ENCODE peak calls at places on chromosome 9, in nine cellular contexts. K is IMR-90; J is tibial artery; R is NCI-H69; D is hepatocyte; H is occipital lobe; Y is glomerular endothelial cell; W is T-cell; F is activated naive CD8-positive, alpha-beta T cell treated with anti-CD3 and anti-CD28 coated beads, Interleukin-2, amount 50 U/mL, for 24 hours. X is an unnamed sample.

GRCh38 chr9:93675336-93676150 is 99.2 kb downstream of the PHF2 start:
- DNase-seq in K (no peak), J (peak), R (no peak), D (no peak), H (no peak), Y (no peak), W (no peak), F (no peak), X (no peak)

GRCh38 chr9:70924905-70925547 is 196.4 kb downstream of the TRPM3 start:
- DNase-seq in K (peak), J (peak), R (peak), D (peak), H (peak), Y (peak), W (no peak), F (no peak), X (peak)

GRCh38 chr9:108443278-108443633 is 412.5 kb downstream of the ACTL7B start:
- DNase-seq in K (peak), J (no peak), R (peak), D (no peak), H (no peak), Y (no peak), W (no peak), F (no peak), X (no peak)

GRCh38 chr9:77961541-77961940 is 70.1 kb downstream of the GNAQ start:
- DNase-seq in K (no peak), J (no peak), R (no peak), D (no peak), H (no peak), Y (no peak), W (no peak), F (no peak), X (peak)

GRCh38 chr9:89841456-89841855 is 236.6 kb downstream of the GADD45G start:
- DNase-seq in K (no peak), J (no peak), R (peak), D (no peak), H (no peak), Y (no peak), W (no peak), F (no peak), X (no peak)

GRCh38 chr9:18207735-18208134 is 266.2 kb upstream of the ADAMTSL1 start:
- DNase-seq in K (no peak), J (no peak), R (no peak), D (no peak), H (no peak), Y (no peak), W (no peak), F (no peak), X (no peak)

GRCh38 chr9:133713960-133714495 is 24.1 kb downstream of the SARDH start:
- DNase-seq in K (no peak), J (no peak), R (no peak), D (no peak), H (no peak), Y (no peak), W (no peak), F (no peak), X (no peak)

GRCh38 chr9:107404086-107404590 is 85.4 kb downstream of the KLF4 start:
- DNase-seq in K (no peak), J (no peak), R (no peak), D (no peak), H (no peak), Y (no peak), W (no peak), F (no peak), X (no peak)

GRCh38 chr9:90141723-90142122 is 500.9 kb downstream of the DIRAS2 start:
- DNase-seq in K (peak), J (no peak), R (peak), D (peak), H (no peak), Y (no peak), W (no peak), F (no peak), X (peak)

GRCh38 chr9:71001780-71002386 is 119.5 kb downstream of the TRPM3 start:
- DNase-seq in K (peak), J (no peak), R (peak), D (peak), H (no peak), Y (peak), W (no peak), F (peak), X (peak)

GRCh38 chr9:20240498-20240897 is 381.8 kb downstream of the MLLT3 start:
- DNase-seq in K (no peak), J (no peak), R (no peak), D (no peak), H (no peak), Y (no peak), W (no peak), F (no peak), X (no peak)

GRCh38 chr9:31137151-31137849 is 1247.1 kb upstream of the ACO1 start:
- DNase-seq in K (peak), J (no peak), R (no peak), D (peak), H (no peak), Y (no peak), W (no peak), F (no peak), X (no peak)

GRCh38 chr9:20884985-20885593 is 146.4 kb downstream of the HACD4 start:
- DNase-seq in K (peak), J (peak), R (peak), D (peak), H (no peak), Y (peak), W (peak), F (peak), X (peak)

GRCh38 chr9:21883642-21884041 is 81.2 kb downstream of the MTAP start:
- DNase-seq in K (no peak), J (no peak), R (peak), D (no peak), H (no peak), Y (no peak), W (peak), F (no peak), X (no peak)

GRCh38 chr9:37800631-37801286 is at the start of gene DCAF10:
- DNase-seq in K (peak), J (peak), R (peak), D (peak), H (peak), Y (no peak), W (peak), F (peak), X (peak)

GRCh38 chr9:130118841-130119520 is 53.2 kb upstream of the NCS1 start:
- DNase-seq in K (peak), J (no peak), R (peak), D (no peak), H (no peak), Y (no peak), W (no peak), F (no peak), X (no peak)

GRCh38 chr9:93958875-93959682 is 3.9 kb upstream of the BARX1 start:
- DNase-seq in K (peak), J (no peak), R (no peak), D (peak), H (no peak), Y (no peak), W (no peak), F (no peak), X (peak)

GRCh38 chr9:94937214-94937903 is 210.9 kb downstream of the AOPEP start:
- DNase-seq in K (peak), J (no peak), R (peak), D (peak), H (no peak), Y (no peak), W (no peak), F (no peak), X (no peak)

GRCh38 chr9:73053543-73053942 is 98.1 kb upstream of the ANXA1 start:
- DNase-seq in K (no peak), J (no peak), R (no peak), D (no peak), H (no peak), Y (no peak), W (no peak), F (no peak), X (no peak)

GRCh38 chr9:129380961-129381401 is 202.9 kb upstream of the IER5L start:
- DNase-seq in K (no peak), J (no peak), R (no peak), D (no peak), H (no peak), Y (no peak), W (no peak), F (no peak), X (no peak)

GRCh38 chr9:18268381-18268780 is 205.6 kb upstream of the ADAMTSL1 start:
- DNase-seq in K (peak), J (no peak), R (peak), D (no peak), H (no peak), Y (no peak), W (no peak), F (no peak), X (no peak)

GRCh38 chr9:36798350-36799065 is 225.8 kb downstream of the MELK start:
- DNase-seq in K (no peak), J (no peak), R (peak), D (no peak), H (no peak), Y (no peak), W (no peak), F (no peak), X (peak)

GRCh38 chr9:79682076-79682736 is 110.4 kb downstream of the TLE4 start:
- DNase-seq in K (peak), J (no peak), R (no peak), D (peak), H (no peak), Y (peak), W (no peak), F (no peak), X (no peak)

GRCh38 chr9:33289501-33289900 is 815 bp upstream of the NFX1 start:
- DNase-seq in K (no peak), J (no peak), R (peak), D (peak), H (no peak), Y (no peak), W (peak), F (peak), X (peak)

GRCh38 chr9:129938291-129938979 is 103.2 kb downstream of the USP20 start:
- DNase-seq in K (peak), J (no peak), R (peak), D (no peak), H (no peak), Y (peak), W (no peak), F (no peak), X (no peak)

GRCh38 chr9:89939893-89940292 is 335.1 kb downstream of the GADD45G start:
- DNase-seq in K (no peak), J (no peak), R (no peak), D (no peak), H (no peak), Y (no peak), W (no peak), F (no peak), X (no peak)

GRCh38 chr9:5622019-5622418 is 6.9 kb upstream of the RIC1 start:
- DNase-seq in K (peak), J (no peak), R (no peak), D (peak), H (no peak), Y (no peak), W (no peak), F (no peak), X (no peak)

GRCh38 chr9:137816531-137817235 is 60.9 kb upstream of the CACNA1B start:
- DNase-seq in K (no peak), J (no peak), R (no peak), D (no peak), H (no peak), Y (no peak), W (no peak), F (no peak), X (no peak)

GRCh38 chr9:75844321-75844720 is 46.2 kb upstream of the PCSK5 start:
- DNase-seq in K (no peak), J (no peak), R (no peak), D (no peak), H (no peak), Y (no peak), W (no peak), F (no peak), X (no peak)

X was measured in Karpas-422.